ENCODE peak calls at places on chromosomes 11 and 22, in seven cellular contexts. N is heart right ventricle; Y is CD8-positive, alpha-beta T cell; O is GM13976; S is body of pancreas; H is brain microvascular endothelial cell; F is A673. C is an unnamed sample.

GRCh38 chr11:102456381-102456780 is 3.8 kb upstream of the TMEM123 start:
- DNase-seq in H (no peak), F (no peak), N (no peak), O (no peak), S (peak; percentile 41), Y (no peak), C (no peak)

GRCh38 chr11:118838905-118839553 is 44.7 kb upstream of the CXCR5 start:
- DNase-seq in N (no peak), S (no peak), O (peak; percentile 73), H (no peak), F (no peak), Y (no peak), C (no peak)

GRCh38 chr11:119540370-119541125 is 117.6 kb upstream of the THY1 start:
- DNase-seq in N (no peak), H (no peak), Y (no peak), S (no peak), F (no peak), O (peak; percentile 5), C (peak; percentile 3)

GRCh38 chr22:44928064-44928463 is 81.7 kb downstream of the PHF21B start:
- DNase-seq in Y (no peak), H (no peak), O (no peak), S (no peak), N (no peak), F (no peak), C (no peak)

GRCh38 chr11:134676516-134677287 is 264.7 kb upstream of the B3GAT1 start:
- DNase-seq in F (no peak), Y (no peak), O (no peak), S (no peak), N (no peak), H (no peak), C (no peak)

GRCh38 chr22:39132871-39133524 is 19.5 kb downstream of the CBX7 start:
- DNase-seq in O (no peak), H (no peak), S (no peak), N (no peak), F (no peak), Y (no peak), C (peak; percentile 57)

GRCh38 chr11:96227244-96227643 is 115.8 kb downstream of the MAML2 start:
- DNase-seq in H (no peak), Y (no peak), O (no peak), N (no peak), F (no peak), S (no peak), C (no peak)

GRCh38 chr11:61777234-61778090 is 14.9 kb downstream of the TMEM258 start:
- DNase-seq in Y (peak; percentile 55), O (peak; percentile 78), H (no peak), N (peak; percentile 45), S (peak; percentile 89), F (peak; percentile 61), C (no peak)

GRCh38 chr11:45590743-45591142 is 74.7 kb downstream of the CHST1 start:
- DNase-seq in O (no peak), N (peak; percentile 15), S (no peak), F (no peak), H (no peak), Y (no peak), C (peak; percentile 85)

GRCh38 chr11:31237819-31238771 is 131.4 kb downstream of the DCDC1 start:
- DNase-seq in S (no peak), Y (no peak), H (no peak), F (peak; percentile 78), O (no peak), N (no peak), C (no peak)

GRCh38 chr11:65851811-65852507 is 6.0 kb downstream of the CFL1 start:
- DNase-seq in Y (no peak), S (no peak), F (no peak), O (no peak), N (no peak), H (no peak), C (no peak)

GRCh38 chr11:65849771-65850216 is 8.2 kb downstream of the CFL1 start:
- DNase-seq in N (no peak), H (no peak), F (no peak), Y (no peak), O (peak; percentile 21), S (no peak), C (no peak)

GRCh38 chr11:65850217-65851082 is 7.5 kb downstream of the CFL1 start:
- DNase-seq in Y (no peak), F (peak; percentile 11), H (no peak), N (no peak), S (no peak), O (peak; percentile 30), C (no peak)

GRCh38 chr11:65852508-65853248 is 5.3 kb downstream of the CFL1 start:
- DNase-seq in S (no peak), O (no peak), N (no peak), F (peak; percentile 9), Y (no peak), H (no peak), C (no peak)

DNA sequence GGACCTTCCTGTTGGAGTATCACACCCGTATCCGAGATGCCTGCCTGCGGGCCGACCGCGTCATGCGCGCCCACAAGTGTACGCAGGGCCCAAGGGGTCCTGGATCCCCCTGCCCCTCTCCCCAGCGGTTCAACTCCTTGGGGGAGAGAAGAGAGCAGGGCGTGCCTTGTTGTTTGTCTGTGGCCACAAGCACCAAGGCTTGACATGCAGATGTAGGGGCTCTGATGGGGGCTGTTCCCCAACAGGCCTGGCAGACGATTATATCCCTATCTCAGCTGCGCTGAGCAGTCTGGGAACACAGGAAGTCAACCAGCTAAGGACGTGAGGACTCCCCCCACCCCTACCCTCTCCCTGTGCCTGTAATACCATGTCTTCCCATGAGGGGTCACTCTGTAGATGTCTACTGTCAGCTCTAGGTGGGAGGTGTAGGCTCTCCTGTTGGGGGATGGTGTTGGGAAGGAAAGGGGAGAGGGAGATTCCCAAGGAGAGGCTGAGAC is 6.8 kb downstream of the CFL1 start:
- DNase-seq in F (peak; percentile 62), Y (no peak), O (peak; percentile 55), S (no peak), H (no peak), N (no peak), C (no peak)
- TF ChIP-seq CTCF in F (peak; percentile 65), Y (no peak), O (no peak), S (no peak), H (peak; percentile 74), N (peak; percentile 9), C (no peak)

DNA sequence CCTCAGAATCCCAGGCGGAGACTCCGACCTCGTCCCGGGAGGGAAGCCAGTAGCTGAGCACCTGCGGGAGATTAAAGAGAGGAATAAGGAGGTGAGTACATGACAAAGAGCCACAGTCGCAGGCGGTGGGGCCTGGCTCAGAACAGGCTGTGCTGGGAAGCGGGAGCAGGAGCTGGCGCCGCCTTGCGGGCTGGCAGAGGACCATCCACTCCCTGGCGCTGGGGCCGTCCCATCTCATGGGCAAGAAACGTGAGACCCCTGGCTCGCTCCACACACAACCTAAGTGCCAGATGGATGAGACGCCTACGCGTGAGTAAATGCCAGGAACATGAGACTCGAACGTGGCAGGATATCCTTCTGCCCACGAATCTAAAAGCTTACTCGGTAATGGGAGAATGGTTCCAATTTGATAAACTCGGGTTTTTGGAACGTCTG is 6.3 kb downstream of the CEND1 start:
- DNase-seq in S (peak; percentile 90), Y (no peak), O (no peak), H (peak; percentile 62), F (peak; percentile 85), N (peak; percentile 57), C (peak; percentile 71)
- TF ChIP-seq CTCF in S (peak; percentile 54), Y (no peak), O (no peak), H (peak; percentile 91), F (peak; percentile 89), N (peak; percentile 21), C (peak; percentile 18)

GRCh38 chr11:17932472-17932871 is 80.4 kb downstream of the SERGEF start:
- DNase-seq in S (no peak), F (no peak), H (no peak), Y (no peak), O (no peak), N (no peak), C (no peak)
- TF ChIP-seq CTCF in S (no peak), F (no peak), H (peak; percentile 29), Y (no peak), O (no peak), N (no peak), C (no peak)

DNA sequence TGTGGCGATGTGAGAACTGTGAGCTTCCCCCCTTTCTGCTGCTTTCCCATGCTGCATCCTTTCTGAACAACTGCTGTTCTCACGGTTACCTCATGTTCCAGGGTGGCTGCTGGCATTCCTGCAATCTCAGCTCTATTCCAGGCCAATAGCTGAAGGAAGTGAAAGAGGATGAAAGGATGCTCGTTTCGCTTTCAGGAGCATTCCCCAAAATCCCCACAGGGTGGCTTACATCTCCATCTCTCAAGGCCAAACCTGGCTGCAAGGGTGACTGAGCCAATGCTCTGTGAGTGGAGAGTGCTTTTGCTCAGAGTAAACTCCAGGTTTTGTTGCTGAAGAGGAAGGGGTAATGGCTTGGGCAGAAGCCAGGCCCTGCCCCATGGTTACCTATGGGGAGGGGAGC is 848.2 kb downstream of the BRD1 start:
- DNase-seq in O (no peak), H (no peak), Y (no peak), N (no peak), S (no peak), F (peak; percentile 57), C (peak; percentile 21)
- TF ChIP-seq CTCF in O (no peak), H (no peak), Y (no peak), N (no peak), S (no peak), F (peak; percentile 30), C (peak; percentile 15)

GRCh38 chr11:77413850-77414249 is 60.0 kb downstream of the PAK1 start:
- DNase-seq in N (no peak), F (no peak), Y (no peak), O (no peak), S (no peak), H (no peak), C (no peak)
- TF ChIP-seq CTCF in N (no peak), F (no peak), Y (no peak), O (no peak), S (no peak), H (no peak), C (no peak)

DNA sequence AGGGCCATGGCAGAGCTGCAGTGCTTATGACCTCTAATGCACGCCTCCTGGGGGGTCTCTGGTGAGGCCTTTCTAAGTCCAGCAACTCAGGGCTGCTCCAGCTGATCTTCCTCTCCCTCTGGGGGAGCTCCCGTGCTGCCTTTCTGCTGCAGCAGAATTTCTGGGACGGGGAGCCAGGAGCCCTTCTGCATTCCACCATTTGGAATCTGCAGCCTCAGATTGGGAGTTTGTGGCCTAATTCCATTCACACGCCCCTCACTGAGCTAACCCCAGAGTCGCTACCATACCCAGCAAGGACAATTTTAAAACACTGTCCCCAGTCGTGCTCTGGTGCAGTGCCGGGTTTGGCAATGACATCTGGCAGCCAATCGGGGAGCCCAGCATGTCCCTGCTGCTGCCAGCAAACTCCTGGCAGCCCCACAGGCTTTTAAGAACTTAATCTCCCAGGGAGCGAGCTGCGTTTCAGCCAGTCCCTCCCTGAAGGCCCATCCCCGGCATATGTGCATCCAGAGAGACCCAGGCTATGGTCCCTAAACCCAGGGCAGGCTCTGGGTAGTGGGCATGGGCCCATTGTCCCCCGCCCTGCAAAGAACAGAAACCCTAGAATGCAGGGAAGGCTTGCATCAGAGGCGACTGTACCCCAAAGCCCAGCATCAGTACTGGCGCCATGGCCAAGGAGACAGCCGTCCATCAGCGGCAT is 4.7 kb downstream of the SHANK2 start:
- DNase-seq in S (peak; percentile 49), H (no peak), Y (no peak), N (peak; percentile 13), F (peak; percentile 50), O (no peak), C (peak; percentile 11)
- TF ChIP-seq CTCF in S (no peak), H (no peak), Y (no peak), N (no peak), F (no peak), O (no peak), C (no peak)

GRCh38 chr22:19756288-19757128 is 4.1 kb upstream of the TBX1 start:
- DNase-seq in Y (peak; percentile 66), H (no peak), N (no peak), S (peak; percentile 58), F (peak; percentile 40), O (peak; percentile 86), C (no peak)
- TF ChIP-seq CTCF in Y (peak; percentile 37), H (peak; percentile 63), N (peak; percentile 16), S (peak; percentile 38), F (peak; percentile 52), O (peak; percentile 62), C (peak; percentile 37)

GRCh38 chr11:111983187-111983986 is 41.8 kb upstream of the DLAT start:
- DNase-seq in Y (no peak), N (no peak), S (peak; percentile 89), H (no peak), F (peak; percentile 39), O (no peak), C (no peak)
- TF ChIP-seq CTCF in Y (no peak), N (no peak), S (no peak), H (no peak), F (no peak), O (no peak), C (no peak)

C was measured in tibial artery.